ENCODE peak calls at places on chromosomes 12 and 14, in five cellular contexts. M, B, G, F and R are unnamed samples.
A peak's percentile ranks its signal among the peaks of the same experiment; 100 is the strongest.

GRCh38 chr12:83470749-83471148 is 784.0 kb downstream of the TMTC2 start:
- DNase-seq in M (no peak), B (no peak), G (no peak), F (no peak), R (no peak)

GRCh38 chr12:5375547-5376295 is 56.2 kb upstream of the NTF3 start:
- DNase-seq in M (no peak), B (no peak), G (no peak), F (no peak), R (no peak)

GRCh38 chr12:34124608-34125007 is 102.3 kb downstream of the ALG10 start:
- DNase-seq in M (no peak), B (no peak), G (no peak), F (no peak), R (no peak)

GRCh38 chr14:72186461-72187035 is 254.3 kb downstream of the RGS6 start:
- DNase-seq in M (no peak), B (no peak), G (no peak), F (peak; percentile 62), R (no peak)

GRCh38 chr14:51527073-51527472 is 124.6 kb upstream of the FRMD6 start:
- DNase-seq in M (no peak), B (no peak), G (peak; percentile 34), F (peak; percentile 41), R (no peak)

GRCh38 chr14:20485900-20486299 is 16.7 kb downstream of the PNP start:
- DNase-seq in M (no peak), B (no peak), G (no peak), F (no peak), R (no peak)

GRCh38 chr14:100889641-100890040 is 13.9 kb downstream of the RTL1 start:
- DNase-seq in M (no peak), B (no peak), G (no peak), F (no peak), R (no peak)

GRCh38 chr12:75341873-75342272 is 7.4 kb downstream of the GLIPR1L1 start:
- DNase-seq in M (no peak), B (no peak), G (peak; percentile 36), F (peak; percentile 14), R (no peak)

GRCh38 chr14:58239259-58240210 is 5.1 kb upstream of the PSMA3 start:
- DNase-seq in M (peak; percentile 84), B (peak; percentile 87), G (peak; percentile 68), F (peak; percentile 75), R (peak; percentile 68)

GRCh38 chr12:131671871-131672270 is 39.0 kb upstream of the SFSWAP start:
- DNase-seq in M (no peak), B (no peak), G (no peak), F (no peak), R (no peak)

GRCh38 chr12:54060174-54060974 is 6.7 kb downstream of the HOXC4 start:
- DNase-seq in M (no peak), B (no peak), G (no peak), F (no peak), R (no peak)

GRCh38 chr12:71162832-71163711 is 5.3 kb upstream of the TSPAN8 start:
- DNase-seq in M (no peak), B (no peak), G (no peak), F (no peak), R (no peak)

GRCh38 chr12:63387736-63388135 is 236.7 kb upstream of the AVPR1A start:
- DNase-seq in M (no peak), B (no peak), G (no peak), F (no peak), R (no peak)

GRCh38 chr14:92223027-92223426 is 99.9 kb upstream of the SLC24A4 start:
- DNase-seq in M (no peak), B (no peak), G (no peak), F (no peak), R (no peak)

GRCh38 chr14:92658160-92658559 is 90.3 kb downstream of the LGMN start:
- DNase-seq in M (no peak), B (no peak), G (no peak), F (no peak), R (no peak)

GRCh38 chr14:95664546-95664945 is 21.7 kb upstream of the TCL1B start:
- DNase-seq in M (no peak), B (no peak), G (no peak), F (no peak), R (no peak)

GRCh38 chr12:80756875-80757274 is 40.2 kb downstream of the MYF5 start:
- DNase-seq in M (no peak), B (no peak), G (no peak), F (no peak), R (no peak)

GRCh38 chr14:33237102-33237501 is 298.4 kb downstream of the NPAS3 start:
- DNase-seq in M (no peak), B (no peak), G (no peak), F (peak; percentile 80), R (no peak)

GRCh38 chr14:88791629-88792571 is 853 bp downstream of the EML5 start:
- DNase-seq in M (no peak), B (peak; percentile 39), G (peak; percentile 7), F (no peak), R (peak; percentile 2)

GRCh38 chr12:110270125-110270962 is 10.7 kb upstream of the ATP2A2 start:
- DNase-seq in M (no peak), B (no peak), G (peak; percentile 77), F (peak; percentile 47), R (no peak)

GRCh38 chr12:76927170-76927784 is 48.5 kb upstream of the CSRP2 start:
- DNase-seq in M (no peak), B (peak; percentile 33), G (peak; percentile 44), F (peak; percentile 37), R (no peak)